ENCODE peak calls at places on chromosomes 16 and 17, in eight cellular contexts. One of them, this sample, is unnamed.

GRCh38 chr17:36892112-36892838 is 45.0 kb upstream of the LHX1 start:
- DNase-seq in WTC11: no peak
- DNase-seq in gastrocnemius medialis: no peak
- DNase-seq in tibial nerve: no peak
- DNase-seq in fibroblast of lung: no peak
- DNase-seq in AG09319: no peak
- DNase-seq in esophagus muscularis mucosa: no peak
- DNase-seq in CD14-positive monocyte: no peak
- DNase-seq in this sample: no peak

GRCh38 chr17:41965694-41966375 is 760 bp upstream of the CNP start:
- DNase-seq in fibroblast of lung: peak
- DNase-seq in AG09319: no peak
- DNase-seq in esophagus muscularis mucosa: no peak
- DNase-seq in tibial nerve: no peak
- DNase-seq in WTC11: peak
- DNase-seq in CD14-positive monocyte: no peak
- DNase-seq in gastrocnemius medialis: no peak
- DNase-seq in this sample: no peak

GRCh38 chr17:27520571-27521185 is 64.4 kb downstream of the KSR1 start:
- DNase-seq in esophagus muscularis mucosa: no peak
- DNase-seq in gastrocnemius medialis: no peak
- DNase-seq in CD14-positive monocyte: no peak
- DNase-seq in AG09319: no peak
- DNase-seq in tibial nerve: no peak
- DNase-seq in WTC11: no peak
- DNase-seq in fibroblast of lung: no peak
- DNase-seq in this sample: no peak

GRCh38 chr17:4740025-4740351 is 260 bp upstream of the CXCL16 start:
- DNase-seq in esophagus muscularis mucosa: no peak
- DNase-seq in WTC11: no peak
- DNase-seq in AG09319: no peak
- DNase-seq in fibroblast of lung: no peak
- DNase-seq in CD14-positive monocyte: no peak
- DNase-seq in tibial nerve: no peak
- DNase-seq in gastrocnemius medialis: no peak
- DNase-seq in this sample: no peak

GRCh38 chr16:58306327-58306726 is 11.5 kb upstream of the PRSS54 start:
- DNase-seq in tibial nerve: no peak
- DNase-seq in CD14-positive monocyte: no peak
- DNase-seq in esophagus muscularis mucosa: no peak
- DNase-seq in AG09319: peak
- DNase-seq in gastrocnemius medialis: no peak
- DNase-seq in WTC11: peak
- DNase-seq in fibroblast of lung: peak
- DNase-seq in this sample: no peak

GRCh38 chr17:3851461-3852100 is 5.5 kb upstream of the NCBP3 start:
- DNase-seq in tibial nerve: no peak
- DNase-seq in gastrocnemius medialis: no peak
- DNase-seq in CD14-positive monocyte: no peak
- DNase-seq in AG09319: no peak
- DNase-seq in esophagus muscularis mucosa: no peak
- DNase-seq in fibroblast of lung: no peak
- DNase-seq in WTC11: no peak
- DNase-seq in this sample: no peak

GRCh38 chr16:81445143-81445922 is 725 bp downstream of the CMIP start:
- DNase-seq in tibial nerve: no peak
- DNase-seq in CD14-positive monocyte: no peak
- DNase-seq in WTC11: no peak
- DNase-seq in esophagus muscularis mucosa: no peak
- DNase-seq in AG09319: no peak
- DNase-seq in gastrocnemius medialis: no peak
- DNase-seq in fibroblast of lung: peak
- DNase-seq in this sample: no peak

GRCh38 chr17:57685499-57686132 is 59.5 kb downstream of the CCDC182 start:
- DNase-seq in AG09319: no peak
- DNase-seq in CD14-positive monocyte: no peak
- DNase-seq in WTC11: no peak
- DNase-seq in esophagus muscularis mucosa: peak
- DNase-seq in fibroblast of lung: no peak
- DNase-seq in gastrocnemius medialis: no peak
- DNase-seq in tibial nerve: no peak
- DNase-seq in this sample: peak

DNA sequence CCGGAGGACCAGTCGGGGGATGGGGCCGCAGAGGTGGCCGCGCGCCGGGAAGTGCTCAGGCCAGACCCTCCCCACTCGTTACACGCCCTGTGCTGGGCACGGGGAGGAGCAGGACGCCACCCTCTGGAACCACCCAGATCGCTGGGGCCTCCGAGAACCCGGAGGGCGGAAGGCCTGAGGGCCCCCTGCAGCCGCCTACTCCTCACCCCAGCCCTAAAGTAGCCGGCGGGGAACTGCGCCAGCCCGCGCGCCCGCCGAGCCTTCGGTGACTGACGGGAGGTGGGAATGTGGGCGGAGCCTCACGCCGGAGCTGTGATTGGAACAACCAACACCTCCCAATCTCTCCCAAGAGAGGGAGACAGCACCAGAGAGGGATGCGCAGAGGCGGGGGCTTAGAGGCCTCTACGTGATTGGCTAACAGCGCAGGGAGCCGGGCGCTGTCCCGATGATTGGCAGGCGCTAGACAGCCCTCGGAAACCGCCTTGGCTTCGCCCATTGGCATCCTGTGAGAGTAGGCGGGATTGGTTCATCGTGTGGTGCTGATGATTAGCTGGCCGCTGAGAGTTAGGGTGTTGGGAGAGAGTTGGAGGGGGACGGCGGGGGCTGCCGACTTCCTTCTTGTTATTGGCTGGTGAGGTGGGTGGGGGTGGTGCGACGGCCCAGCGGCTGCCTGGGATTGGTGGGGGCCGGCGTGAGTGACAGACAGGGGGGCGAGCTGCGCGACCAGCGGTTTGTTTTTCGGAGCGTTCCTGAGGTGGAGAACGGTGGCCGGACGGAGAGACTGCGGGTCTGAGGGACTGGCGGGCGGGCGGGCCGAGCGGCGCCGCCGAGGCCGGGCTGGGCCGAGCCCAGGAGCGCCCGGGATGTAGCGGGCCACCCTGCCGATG is at the start of gene MAP3K3:
- DNase-seq in tibial nerve: peak
- DNase-seq in WTC11: peak
- DNase-seq in CD14-positive monocyte: peak
- DNase-seq in gastrocnemius medialis: peak
- DNase-seq in esophagus muscularis mucosa: peak
- DNase-seq in AG09319: peak
- DNase-seq in fibroblast of lung: peak
- DNase-seq in this sample: peak
- TF ChIP-seq CTCF in tibial nerve: peak
- TF ChIP-seq CTCF in WTC11: no peak
- TF ChIP-seq CTCF in CD14-positive monocyte: peak
- TF ChIP-seq CTCF in gastrocnemius medialis: no peak
- TF ChIP-seq CTCF in esophagus muscularis mucosa: peak
- TF ChIP-seq CTCF in AG09319: no peak
- TF ChIP-seq CTCF in fibroblast of lung: peak
- TF ChIP-seq CTCF in this sample: peak

DNA sequence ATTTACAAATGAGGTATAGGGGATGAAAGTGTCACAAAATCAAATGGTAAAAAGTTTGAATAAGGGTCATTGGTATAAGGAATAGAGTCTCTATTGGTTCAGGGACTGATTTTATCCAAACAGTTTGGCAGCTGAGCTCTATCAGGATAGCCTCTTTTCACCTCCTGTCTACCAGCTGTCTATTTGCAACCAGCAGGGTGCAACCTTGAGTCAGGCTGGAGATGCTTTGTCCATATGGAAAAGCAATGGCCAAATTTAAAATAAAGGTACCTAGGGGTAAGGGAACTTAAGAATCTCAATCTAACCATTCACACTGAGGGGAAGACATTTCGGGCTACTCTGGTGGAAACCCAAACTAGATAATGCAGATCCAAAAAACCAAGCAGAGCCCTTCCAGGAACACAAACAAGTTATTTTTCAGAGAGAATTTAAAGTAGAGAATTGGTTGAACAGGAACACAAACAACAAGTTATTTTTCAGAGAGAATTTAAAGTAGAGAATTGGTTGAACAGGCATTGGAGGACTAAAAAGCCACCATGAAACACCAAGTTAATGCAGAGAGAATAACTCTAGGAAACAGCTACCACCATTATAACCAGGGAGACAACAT is 12.6 kb upstream of the CA10 start:
- DNase-seq in gastrocnemius medialis: no peak
- DNase-seq in fibroblast of lung: no peak
- DNase-seq in tibial nerve: no peak
- DNase-seq in WTC11: peak
- DNase-seq in AG09319: no peak
- DNase-seq in CD14-positive monocyte: no peak
- DNase-seq in esophagus muscularis mucosa: no peak
- DNase-seq in this sample: no peak
- TF ChIP-seq CTCF in gastrocnemius medialis: no peak
- TF ChIP-seq CTCF in fibroblast of lung: no peak
- TF ChIP-seq CTCF in tibial nerve: no peak
- TF ChIP-seq CTCF in WTC11: no peak
- TF ChIP-seq CTCF in AG09319: no peak
- TF ChIP-seq CTCF in CD14-positive monocyte: no peak
- TF ChIP-seq CTCF in esophagus muscularis mucosa: peak
- TF ChIP-seq CTCF in this sample: peak

GRCh38 chr17:7561028-7561575 is 617 bp upstream of the SENP3 start:
- DNase-seq in CD14-positive monocyte: peak
- DNase-seq in AG09319: peak
- DNase-seq in esophagus muscularis mucosa: peak
- DNase-seq in gastrocnemius medialis: peak
- DNase-seq in WTC11: peak
- DNase-seq in fibroblast of lung: peak
- DNase-seq in tibial nerve: peak
- DNase-seq in this sample: peak

GRCh38 chr17:7561589-7562207 is at the start of gene SENP3:
- DNase-seq in WTC11: peak
- DNase-seq in tibial nerve: peak
- DNase-seq in AG09319: peak
- DNase-seq in gastrocnemius medialis: peak
- DNase-seq in CD14-positive monocyte: peak
- DNase-seq in esophagus muscularis mucosa: peak
- DNase-seq in fibroblast of lung: peak
- DNase-seq in this sample: peak

GRCh38 chr17:7558544-7559306 is at the start of gene TNFSF13:
- DNase-seq in WTC11: no peak
- DNase-seq in CD14-positive monocyte: no peak
- DNase-seq in gastrocnemius medialis: no peak
- DNase-seq in AG09319: no peak
- DNase-seq in tibial nerve: peak
- DNase-seq in fibroblast of lung: no peak
- DNase-seq in esophagus muscularis mucosa: no peak
- DNase-seq in this sample: no peak

GRCh38 chr17:7559307-7560171 is 989 bp downstream of the TNFSF13 start:
- DNase-seq in WTC11: no peak
- DNase-seq in AG09319: no peak
- DNase-seq in esophagus muscularis mucosa: no peak
- DNase-seq in tibial nerve: no peak
- DNase-seq in gastrocnemius medialis: no peak
- DNase-seq in fibroblast of lung: no peak
- DNase-seq in CD14-positive monocyte: no peak
- DNase-seq in this sample: no peak

DNA sequence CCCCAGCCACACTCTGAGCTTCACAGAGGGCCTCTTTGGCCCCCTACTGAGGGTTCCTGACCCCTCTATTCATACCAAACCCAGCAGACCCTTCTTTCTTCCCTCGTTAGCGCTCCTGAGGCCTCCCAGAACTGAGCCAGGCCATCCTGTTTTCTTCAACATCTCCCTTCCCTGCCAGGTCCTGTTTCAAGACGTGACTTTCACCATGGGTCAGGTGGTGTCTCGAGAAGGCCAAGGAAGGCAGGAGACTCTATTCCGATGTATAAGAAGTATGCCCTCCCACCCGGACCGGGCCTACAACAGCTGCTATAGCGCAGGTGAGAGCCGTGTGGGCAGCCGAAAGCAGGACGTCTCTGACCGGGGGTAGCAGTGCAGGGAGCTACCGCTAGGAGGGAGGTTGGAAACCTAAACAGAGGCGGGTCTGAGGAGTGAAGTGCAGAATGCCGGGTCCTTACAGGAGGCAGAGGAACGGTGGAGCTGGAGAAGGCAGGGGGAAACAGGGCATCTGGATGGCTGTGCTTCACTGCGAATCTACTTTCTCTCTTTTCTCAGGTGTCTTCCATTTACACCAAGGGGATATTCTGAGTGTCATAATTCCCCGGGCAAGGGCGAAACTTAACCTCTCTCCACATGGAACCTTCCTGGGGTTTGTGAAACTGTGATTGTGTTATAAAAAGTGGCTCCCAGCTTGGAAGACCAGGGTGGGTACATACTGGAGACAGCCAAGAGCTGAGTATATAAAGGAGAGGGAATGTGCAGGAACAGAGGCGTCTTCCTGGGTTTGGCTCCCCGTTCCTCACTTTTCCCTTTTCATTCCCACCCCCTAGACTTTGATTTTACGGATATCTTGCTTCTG is 1.3 kb upstream of the SENP3 start:
- DNase-seq in esophagus muscularis mucosa: no peak
- DNase-seq in gastrocnemius medialis: no peak
- DNase-seq in CD14-positive monocyte: no peak
- DNase-seq in AG09319: no peak
- DNase-seq in tibial nerve: peak
- DNase-seq in WTC11: peak
- DNase-seq in fibroblast of lung: peak
- DNase-seq in this sample: no peak
- TF ChIP-seq CTCF in esophagus muscularis mucosa: peak
- TF ChIP-seq CTCF in gastrocnemius medialis: peak
- TF ChIP-seq CTCF in CD14-positive monocyte: no peak
- TF ChIP-seq CTCF in AG09319: peak
- TF ChIP-seq CTCF in tibial nerve: peak
- TF ChIP-seq CTCF in WTC11: peak
- TF ChIP-seq CTCF in fibroblast of lung: peak
- TF ChIP-seq CTCF in this sample: peak

GRCh38 chr17:45972531-45972930 is 26.5 kb upstream of the STH start:
- DNase-seq in CD14-positive monocyte: no peak
- DNase-seq in WTC11: no peak
- DNase-seq in esophagus muscularis mucosa: no peak
- DNase-seq in fibroblast of lung: no peak
- DNase-seq in gastrocnemius medialis: no peak
- DNase-seq in tibial nerve: no peak
- DNase-seq in AG09319: no peak
- DNase-seq in this sample: no peak

GRCh38 chr17:45973099-45973838 is 25.8 kb upstream of the STH start:
- DNase-seq in esophagus muscularis mucosa: no peak
- DNase-seq in fibroblast of lung: no peak
- DNase-seq in WTC11: no peak
- DNase-seq in AG09319: no peak
- DNase-seq in gastrocnemius medialis: peak
- DNase-seq in CD14-positive monocyte: no peak
- DNase-seq in tibial nerve: no peak
- DNase-seq in this sample: no peak

GRCh38 chr17:45974916-45975630 is 24.0 kb upstream of the STH start:
- DNase-seq in esophagus muscularis mucosa: no peak
- DNase-seq in tibial nerve: no peak
- DNase-seq in AG09319: no peak
- DNase-seq in gastrocnemius medialis: no peak
- DNase-seq in CD14-positive monocyte: no peak
- DNase-seq in fibroblast of lung: no peak
- DNase-seq in WTC11: no peak
- DNase-seq in this sample: no peak

GRCh38 chr17:45975640-45976295 is 23.3 kb upstream of the STH start:
- DNase-seq in tibial nerve: no peak
- DNase-seq in fibroblast of lung: no peak
- DNase-seq in CD14-positive monocyte: no peak
- DNase-seq in esophagus muscularis mucosa: no peak
- DNase-seq in WTC11: no peak
- DNase-seq in AG09319: no peak
- DNase-seq in gastrocnemius medialis: no peak
- DNase-seq in this sample: no peak

GRCh38 chr17:45973943-45974859 is 24.8 kb upstream of the STH start:
- DNase-seq in fibroblast of lung: no peak
- DNase-seq in AG09319: no peak
- DNase-seq in tibial nerve: no peak
- DNase-seq in CD14-positive monocyte: no peak
- DNase-seq in esophagus muscularis mucosa: no peak
- DNase-seq in WTC11: no peak
- DNase-seq in gastrocnemius medialis: peak
- DNase-seq in this sample: no peak
- TF ChIP-seq CTCF in fibroblast of lung: no peak
- TF ChIP-seq CTCF in AG09319: no peak
- TF ChIP-seq CTCF in tibial nerve: no peak
- TF ChIP-seq CTCF in CD14-positive monocyte: no peak
- TF ChIP-seq CTCF in esophagus muscularis mucosa: no peak
- TF ChIP-seq CTCF in WTC11: no peak
- TF ChIP-seq CTCF in gastrocnemius medialis: no peak
- TF ChIP-seq CTCF in this sample: no peak